ENCODE peak calls at places on chromosomes 16 and 17, in four cellular contexts. L is HEK293T, P is K562, H is HepG2. M is an unnamed sample.

GRCh38 chr17:16463341-16464000 is 28.5 kb downstream of the LRRC75A start:
- DNase-seq in L (no peak), P (no peak), H (no peak), M (no peak)

GRCh38 chr17:64025732-64026294 is 5.4 kb upstream of the ICAM2 start:
- DNase-seq in L (peak), P (peak), H (peak), M (peak)

GRCh38 chr17:64315032-64315490 is 52.0 kb upstream of the TEX2 start:
- DNase-seq in L (no peak), P (no peak), H (no peak), M (no peak)

GRCh38 chr16:25707982-25708583 is 16.3 kb downstream of the HS3ST4 start:
- DNase-seq in L (peak), P (peak), H (peak), M (no peak)

GRCh38 chr17:45227101-45227591 is 5.5 kb downstream of the FMNL1 start:
- DNase-seq in L (no peak), P (peak), H (no peak), M (peak)

GRCh38 chr17:61161615-61162134 is 238.0 kb upstream of the TBX2 start:
- DNase-seq in L (no peak), P (no peak), H (no peak), M (no peak)

GRCh38 chr16:1154291-1154886 is 1.5 kb downstream of the CACNA1H start:
- DNase-seq in L (no peak), P (no peak), H (no peak), M (no peak)

GRCh38 chr17:46916623-46917022 is 6.3 kb upstream of the GOSR2 start:
- DNase-seq in L (no peak), P (no peak), H (no peak), M (no peak)

GRCh38 chr16:64615647-64616280 is 506.1 kb downstream of the CDH11 start:
- DNase-seq in L (no peak), P (no peak), H (no peak), M (no peak)

GRCh38 chr16:84930298-84931106 is 80.8 kb downstream of the ZDHHC7 start:
- DNase-seq in L (no peak), P (no peak), H (no peak), M (no peak)

GRCh38 chr16:58422809-58423208 is 30.5 kb downstream of the GINS3 start:
- DNase-seq in L (no peak), P (no peak), H (no peak), M (no peak)

GRCh38 chr17:57442914-57443571 is 186.7 kb downstream of the MSI2 start:
- DNase-seq in L (no peak), P (no peak), H (no peak), M (no peak)

GRCh38 chr17:14737984-14738651 is 437.2 kb downstream of the HS3ST3B1 start:
- DNase-seq in L (peak), P (peak), H (peak), M (no peak)

DNA sequence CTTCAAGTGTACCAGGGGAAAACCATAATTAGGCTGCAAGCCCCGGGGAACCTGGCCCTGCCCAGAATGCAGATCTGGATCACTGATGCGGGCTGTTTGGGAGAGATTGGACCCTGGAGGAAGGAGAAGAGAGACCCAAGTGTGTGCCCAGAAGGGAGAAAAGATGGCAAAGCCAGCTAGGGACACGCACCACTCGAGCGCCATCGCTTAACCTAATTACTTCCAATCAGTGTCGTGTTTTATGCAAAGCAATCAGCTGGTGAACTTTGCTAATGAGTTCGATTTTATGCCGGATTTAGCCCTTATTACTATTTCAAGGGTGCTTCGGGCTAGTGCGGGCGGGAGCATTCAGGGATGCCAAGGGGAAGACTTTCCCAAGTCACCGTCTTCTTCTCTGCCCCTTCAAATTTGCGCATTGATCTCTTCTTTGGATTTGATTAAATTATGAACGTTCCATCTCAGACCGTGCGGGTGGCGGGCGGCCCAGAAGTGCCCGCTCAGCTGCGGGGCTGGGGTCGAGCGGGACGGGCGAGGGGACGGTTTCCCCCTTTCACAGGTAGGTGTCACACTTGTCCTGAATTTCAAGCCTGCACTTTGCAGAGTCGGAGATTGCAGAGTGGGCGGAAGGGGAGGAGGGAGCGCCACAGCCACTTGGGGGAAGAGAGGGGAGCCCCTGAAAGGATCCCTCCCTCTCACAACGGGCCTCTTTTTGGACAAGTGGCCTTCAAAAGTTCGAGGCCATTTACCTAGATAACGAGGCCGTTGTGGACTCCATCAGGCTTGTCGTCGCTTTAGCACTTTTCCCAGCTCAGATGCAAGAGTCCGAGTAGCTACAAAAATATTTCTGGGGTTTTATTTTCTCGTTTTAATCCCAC is 4.1 kb downstream of the IRX5 start:
- DNase-seq in L (no peak), P (no peak), H (no peak), M (no peak)
- TF ChIP-seq FOXM1 in L (no peak), P (no peak), H (no peak), M (no peak)

GRCh38 chr17:49696233-49696761 is 11.5 kb downstream of the SLC35B1 start:
- DNase-seq in L (no peak), P (no peak), H (no peak), M (peak)
- TF ChIP-seq FOXM1 in L (no peak), P (no peak), H (no peak), M (peak)

DNA sequence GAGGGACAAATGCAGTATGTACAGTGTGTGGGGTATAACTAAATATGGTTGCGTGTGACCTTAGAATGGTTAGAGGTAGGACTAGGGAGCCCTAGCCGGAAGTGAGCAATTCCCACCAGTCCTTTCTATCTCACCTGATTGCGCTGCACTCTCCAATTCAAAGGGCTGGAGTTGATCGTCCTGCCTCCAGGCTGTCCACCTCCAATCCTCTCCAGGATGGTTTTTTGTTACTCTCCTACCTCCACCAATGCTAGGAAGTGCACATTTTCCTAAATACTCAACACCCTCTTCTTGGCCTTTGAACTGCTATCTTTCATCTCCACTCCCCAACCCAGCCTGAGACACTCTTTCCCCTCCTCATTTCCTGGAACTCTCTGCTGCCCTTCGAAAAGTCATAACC is 181.7 kb upstream of the ASIC2 start:
- DNase-seq in L (no peak), P (peak), H (no peak), M (no peak)
- TF ChIP-seq FOXM1 in L (no peak), P (no peak), H (no peak), M (no peak)

GRCh38 chr17:77608431-77608830 is 350.1 kb upstream of the TNRC6C start:
- DNase-seq in L (no peak), P (no peak), H (no peak), M (no peak)
- TF ChIP-seq FOXM1 in L (no peak), P (no peak), H (no peak), M (no peak)

M was measured in GM12878.